ENCODE peak calls at places on chromosomes 2 and 18, in five cellular contexts. P is GM23248, M is body of pancreas, G is SJCRH30, O is A673. E is an unnamed sample.

GRCh38 chr18:22422909-22423548 is 5.3 kb upstream of the CTAGE1 start:
- DNase-seq in P (peak; percentile 73), G (no peak), M (peak; percentile 95), O (no peak), E (no peak)

GRCh38 chr2:19070866-19071265 is 287.6 kb downstream of the OSR1 start:
- DNase-seq in G (no peak), O (no peak), M (no peak), P (no peak), E (no peak)

GRCh38 chr2:74436111-74436803 is 5.5 kb downstream of the RTKN start:
- DNase-seq in G (no peak), M (no peak), P (no peak), O (no peak), E (no peak)

GRCh38 chr2:224155371-224155770 is 116.3 kb upstream of the SERPINE2 start:
- DNase-seq in O (no peak), G (no peak), M (no peak), P (no peak), E (no peak)

GRCh38 chr2:111975819-111976218 is 77.4 kb downstream of the MERTK start:
- DNase-seq in M (no peak), O (no peak), P (no peak), G (no peak), E (no peak)

GRCh38 chr2:112149194-112149593 is 11.0 kb downstream of the FBLN7 start:
- DNase-seq in M (no peak), O (no peak), P (no peak), G (no peak), E (no peak)

GRCh38 chr18:49247786-49248185 is 212.7 kb downstream of the DYM start:
- DNase-seq in G (no peak), O (no peak), P (peak; percentile 44), M (no peak), E (no peak)

GRCh38 chr2:188159484-188159883 is 132.2 kb upstream of the GULP1 start:
- DNase-seq in P (no peak), G (no peak), M (no peak), O (no peak), E (no peak)

GRCh38 chr2:23662941-23663729 is 263.8 kb downstream of the ATAD2B start:
- DNase-seq in P (peak; percentile 54), G (no peak), O (peak; percentile 28), M (peak; percentile 36), E (peak; percentile 71)

GRCh38 chr2:64056021-64056420 is 36.8 kb upstream of the VPS54 start:
- DNase-seq in M (no peak), O (no peak), P (no peak), G (no peak), E (no peak)

GRCh38 chr18:69727912-69728572 is 219.6 kb downstream of the CD226 start:
- DNase-seq in O (no peak), M (no peak), P (no peak), G (no peak), E (no peak)

GRCh38 chr2:24820175-24820513 is 26.9 kb downstream of the CENPO start:
- DNase-seq in P (no peak), O (no peak), M (no peak), G (no peak), E (no peak)

GRCh38 chr2:1979569-1979968 is 235.3 kb upstream of the PXDN start:
- DNase-seq in O (no peak), G (no peak), M (no peak), P (no peak), E (no peak)

GRCh38 chr2:240915526-240916335 is 9.6 kb downstream of the CROCC2 start:
- DNase-seq in G (no peak), O (no peak), M (no peak), P (no peak), E (no peak)

GRCh38 chr2:144518744-144519596 is 949 bp downstream of the ZEB2 start:
- DNase-seq in M (no peak), O (peak; percentile 32), G (no peak), P (peak; percentile 33), E (no peak)

GRCh38 chr2:207746131-207746530 is 23.6 kb downstream of the FZD5 start:
- DNase-seq in P (peak; percentile 85), O (peak; percentile 72), M (peak; percentile 67), G (peak; percentile 53), E (peak; percentile 58)

GRCh38 chr18:58723810-58724602 is 52.7 kb downstream of the MALT1 start:
- DNase-seq in M (no peak), P (peak; percentile 37), G (no peak), O (no peak), E (no peak)

GRCh38 chr2:215535726-215536125 is 99.9 kb upstream of the FN1 start:
- DNase-seq in M (no peak), O (no peak), G (no peak), P (peak; percentile 56), E (no peak)

GRCh38 chr18:46516555-46516954 is 140.5 kb downstream of the LOXHD1 start:
- DNase-seq in G (no peak), O (no peak), M (no peak), P (no peak), E (no peak)

GRCh38 chr2:236661762-236662110 is 92.1 kb downstream of the ACKR3 start:
- DNase-seq in G (no peak), M (no peak), P (peak; percentile 65), O (no peak), E (no peak)

GRCh38 chr2:219369447-219369861 is 18.3 kb downstream of the DNPEP start:
- DNase-seq in P (peak; percentile 41), O (no peak), G (no peak), M (peak; percentile 67), E (peak; percentile 73)

GRCh38 chr2:200318940-200319435 is 12.5 kb downstream of the SPATS2L start:
- DNase-seq in M (no peak), P (no peak), G (no peak), O (no peak), E (no peak)

GRCh38 chr2:127092306-127092705 is 14.6 kb downstream of the BIN1 start:
- DNase-seq in O (no peak), G (no peak), P (no peak), M (no peak), E (no peak)

GRCh38 chr2:101912545-101912944 is 79.2 kb upstream of the IL1R2 start:
- DNase-seq in O (no peak), M (no peak), G (no peak), P (no peak), E (no peak)

GRCh38 chr2:36450466-36451196 is 95.1 kb downstream of the CRIM1 start:
- DNase-seq in P (peak; percentile 87), O (peak; percentile 58), G (no peak), M (no peak), E (no peak)

GRCh38 chr2:217935245-217935879 is 67.4 kb downstream of the TNS1 start:
- DNase-seq in G (no peak), O (no peak), P (peak; percentile 82), M (peak; percentile 50), E (no peak)
- H3K4me1 ChIP-seq in G (no peaks in the 10 kb centered on the region), O (peaks cover 41% of the 10 kb centered on the region), P (peaks cover 89% of the 10 kb centered on the region), M (peaks cover 99% of the 10 kb centered on the region), E (peaks cover 87% of the 10 kb centered on the region)

DNA sequence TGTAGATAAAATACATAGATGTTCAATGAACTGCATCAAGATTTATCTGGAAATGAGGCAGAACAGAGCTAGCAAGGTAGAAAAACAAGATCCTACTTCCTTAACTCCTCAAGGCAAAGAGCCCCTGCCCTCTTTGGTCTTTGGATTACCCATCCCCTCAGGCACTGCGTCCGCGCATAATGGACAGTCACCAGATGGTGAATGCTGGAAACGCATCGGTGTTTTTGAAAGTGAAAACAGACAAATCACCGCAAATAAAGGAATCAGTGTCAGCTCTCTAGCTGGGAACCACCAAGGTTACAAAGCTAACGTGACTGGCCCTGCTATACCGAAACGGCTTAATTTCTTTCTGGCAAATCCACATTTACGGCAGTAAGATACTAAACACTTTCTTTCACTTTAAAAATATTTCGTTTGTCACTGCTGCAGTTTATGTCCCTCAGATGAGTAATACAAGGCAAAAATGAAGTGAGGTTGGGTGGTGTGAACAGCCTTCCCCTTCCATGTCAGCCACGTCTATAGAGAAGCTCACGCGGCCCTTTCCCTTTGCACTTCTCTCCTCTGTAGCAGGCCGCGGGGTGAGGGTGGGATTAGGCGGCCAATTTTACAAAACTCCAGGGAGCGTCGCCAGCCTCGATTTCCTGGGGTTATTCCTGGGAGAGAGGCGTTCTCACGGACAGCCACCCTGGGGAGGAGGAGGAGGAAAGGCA is 620 bp upstream of the GALR1 start:
- DNase-seq in O (no peak), P (no peak), G (no peak), M (no peak), E (no peak)
- H3K9me3 ChIP-seq in O (peaks cover 16% of the 10 kb centered on the region), P (no peaks in the 10 kb centered on the region), G (no peaks in the 10 kb centered on the region), M (no peaks in the 10 kb centered on the region), E (no peaks in the 10 kb centered on the region)

GRCh38 chr18:50816767-50817166 is 3.0 kb downstream of the MRO start:
- DNase-seq in G (no peak), P (no peak), O (no peak), M (no peak), E (no peak)
- H3K4me3 ChIP-seq in G (no peak overlapping the region), P (no peak overlapping the region), O (no peak overlapping the region), M (no peak overlapping the region), E (no peak overlapping the region)

GRCh38 chr2:10864888-10865551 is 46.7 kb upstream of the KCNF1 start:
- DNase-seq in M (no peak), G (no peak), P (no peak), O (no peak), E (no peak)
- H3K4me1 ChIP-seq in M (no peaks in the 10 kb centered on the region), G (no peaks in the 10 kb centered on the region), P (peaks cover 24% of the 10 kb centered on the region), O (no peaks in the 10 kb centered on the region), E (no peaks in the 10 kb centered on the region)

GRCh38 chr18:3333056-3333720 is 71.3 kb downstream of the MYL12B start:
- DNase-seq in O (no peak), G (no peak), P (no peak), M (no peak), E (no peak)

GRCh38 chr18:3329871-3330270 is 67.9 kb downstream of the MYL12B start:
- DNase-seq in O (no peak), P (no peak), G (no peak), M (no peak), E (no peak)

GRCh38 chr18:3332376-3332775 is 70.4 kb downstream of the MYL12B start:
- DNase-seq in O (no peak), G (no peak), P (peak; percentile 26), M (no peak), E (no peak)

GRCh38 chr18:3330622-3331021 is 68.7 kb downstream of the MYL12B start:
- DNase-seq in M (no peak), O (no peak), G (no peak), P (no peak), E (no peak)

DNA sequence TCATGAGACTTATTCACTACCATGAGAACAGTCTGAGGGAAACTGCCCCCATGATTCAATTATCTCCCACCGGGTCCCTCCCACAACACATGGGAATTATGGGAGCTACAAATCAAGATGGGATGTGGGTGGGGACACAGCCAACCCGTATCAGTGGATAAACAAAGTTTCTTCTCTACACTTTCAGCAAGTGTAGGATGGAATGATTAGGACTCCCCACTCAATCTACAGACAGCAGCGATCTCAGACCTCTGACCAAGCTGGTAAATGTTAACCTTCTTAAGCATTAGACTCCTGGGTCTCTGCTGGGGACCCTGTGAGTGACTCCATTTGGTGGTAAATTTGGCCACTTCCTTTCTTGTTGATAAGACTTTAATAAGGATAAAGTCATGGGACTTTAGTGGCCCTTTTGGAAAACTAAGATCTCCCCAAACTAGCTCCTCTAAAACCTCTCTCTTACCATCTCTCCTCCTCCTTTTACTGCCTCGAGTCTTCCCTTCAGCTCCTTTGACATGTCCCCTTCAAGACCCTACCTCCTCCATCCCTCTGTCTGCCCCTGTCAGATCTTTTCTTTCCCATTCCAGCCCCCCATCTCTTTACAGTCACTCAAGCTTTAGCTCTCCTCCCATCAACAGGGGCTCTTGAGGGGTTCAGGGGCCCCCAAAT is 71.9 kb downstream of the MYL12B start:
- DNase-seq in G (no peak), P (no peak), M (no peak), O (no peak), E (no peak)
- H3K9me3 ChIP-seq in G (no peaks in the 10 kb centered on the region), P (no peaks in the 10 kb centered on the region), M (no peaks in the 10 kb centered on the region), O (no peaks in the 10 kb centered on the region), E (no peaks in the 10 kb centered on the region)

E was measured in adrenal gland.